ENCODE peak calls at places on chromosome 11, in ten cellular contexts. Q is A549, N is ELF-1, D is posterior vena cava, X is OCI-M1, J is foreskin fibroblast, L is DMS153, A is left colon, O is dermis blood vessel endothelial cell, G is GM18507. H is an unnamed sample.

GRCh38 chr11:111045408-111045806 is 200.1 kb upstream of the POU2AF2 start:
- DNase-seq in Q (no peak), N (no peak), D (no peak), X (no peak), J (peak), L (no peak), A (no peak), O (no peak), G (no peak), H (no peak)

GRCh38 chr11:31974737-31975136 is 116.1 kb upstream of the RCN1 start:
- DNase-seq in Q (no peak), N (no peak), D (no peak), X (no peak), J (peak), L (no peak), A (no peak), O (no peak), G (no peak), H (no peak)

GRCh38 chr11:70483077-70483861 is 84.9 kb downstream of the CTTN start:
- DNase-seq in Q (peak), N (peak), D (peak), X (peak), J (peak), L (no peak), A (peak), O (peak), G (peak), H (peak)

GRCh38 chr11:121741954-121742361 is 289.2 kb upstream of the SORL1-AS1 start:
- DNase-seq in Q (no peak), N (no peak), D (peak), X (no peak), J (peak), L (no peak), A (peak), O (no peak), G (no peak), H (peak)

GRCh38 chr11:111573821-111574249 is 28.4 kb upstream of the SIK2 start:
- DNase-seq in Q (no peak), N (no peak), D (no peak), X (peak), J (peak), L (no peak), A (no peak), O (no peak), G (no peak), H (no peak)

GRCh38 chr11:74025467-74026166 is 16.7 kb upstream of the UCP3 start:
- DNase-seq in Q (no peak), N (no peak), D (no peak), X (no peak), J (peak), L (no peak), A (no peak), O (peak), G (no peak), H (no peak)

GRCh38 chr11:18721576-18722292 is 4.3 kb downstream of the IGSF22 start:
- DNase-seq in Q (peak), N (peak), D (no peak), X (peak), J (peak), L (peak), A (peak), O (peak), G (peak), H (peak)

GRCh38 chr11:130042093-130042591 is 27.6 kb upstream of the APLP2 start:
- DNase-seq in Q (peak), N (no peak), D (no peak), X (no peak), J (peak), L (peak), A (no peak), O (peak), G (no peak), H (peak)

GRCh38 chr11:134678152-134678551 is 266.1 kb upstream of the B3GAT1 start:
- DNase-seq in Q (no peak), N (no peak), D (peak), X (no peak), J (no peak), L (no peak), A (no peak), O (no peak), G (no peak), H (no peak)

GRCh38 chr11:110251837-110252236 is 44.6 kb downstream of the RDX start:
- DNase-seq in Q (peak), N (no peak), D (no peak), X (peak), J (peak), L (peak), A (no peak), O (peak), G (no peak), H (no peak)

GRCh38 chr11:102347526-102348331 is 715 bp downstream of the BIRC2 start:
- DNase-seq in Q (no peak), N (peak), D (no peak), X (peak), J (peak), L (no peak), A (peak), O (peak), G (no peak), H (peak)

GRCh38 chr11:79514269-79514668 is 73.4 kb upstream of the TENM4 start:
- DNase-seq in Q (no peak), N (no peak), D (no peak), X (no peak), J (no peak), L (no peak), A (no peak), O (no peak), G (no peak), H (no peak)

GRCh38 chr11:85114786-85115185 is 512.4 kb downstream of the DLG2 start:
- DNase-seq in Q (no peak), N (no peak), D (no peak), X (no peak), J (peak), L (no peak), A (no peak), O (no peak), G (no peak), H (peak)

GRCh38 chr11:19398772-19399542 is 158.2 kb upstream of the E2F8 start:
- DNase-seq in Q (no peak), N (no peak), D (no peak), X (no peak), J (peak), L (no peak), A (no peak), O (no peak), G (no peak), H (no peak)

GRCh38 chr11:112523477-112523876 is 262.8 kb upstream of the PLET1 start:
- DNase-seq in Q (no peak), N (peak), D (no peak), X (peak), J (peak), L (peak), A (peak), O (no peak), G (no peak), H (no peak)

GRCh38 chr11:113345978-113346377 is 31.6 kb downstream of the TTC12 start:
- DNase-seq in Q (no peak), N (no peak), D (no peak), X (no peak), J (no peak), L (no peak), A (no peak), O (no peak), G (no peak), H (no peak)

GRCh38 chr11:67606477-67607295 is at the start of gene NDUFV1:
- DNase-seq in Q (peak), N (peak), D (peak), X (peak), J (peak), L (peak), A (peak), O (peak), G (peak), H (peak)

GRCh38 chr11:86218125-86219081 is 26.1 kb upstream of the EED start:
- DNase-seq in Q (peak), N (peak), D (peak), X (peak), J (peak), L (peak), A (peak), O (peak), G (no peak), H (peak)

GRCh38 chr11:76322593-76323341 is 58.2 kb downstream of the THAP12 start:
- DNase-seq in Q (no peak), N (peak), D (peak), X (no peak), J (no peak), L (no peak), A (no peak), O (no peak), G (no peak), H (no peak)

GRCh38 chr11:124762077-124762623 is at the start of gene ESAM:
- DNase-seq in Q (peak), N (no peak), D (peak), X (peak), J (no peak), L (no peak), A (peak), O (peak), G (peak), H (no peak)

GRCh38 chr11:2932850-2933251 is 3.6 kb upstream of the PHLDA2 start:
- DNase-seq in Q (no peak), N (no peak), D (peak), X (no peak), J (peak), L (no peak), A (no peak), O (peak), G (no peak), H (no peak)

GRCh38 chr11:45847908-45848316 is 637 bp downstream of the CRY2 start:
- DNase-seq in Q (peak), N (peak), D (peak), X (peak), J (peak), L (no peak), A (peak), O (peak), G (no peak), H (peak)

GRCh38 chr11:77141034-77141433 is 13.0 kb downstream of the MYO7A start:
- DNase-seq in Q (no peak), N (no peak), D (no peak), X (no peak), J (peak), L (peak), A (no peak), O (peak), G (no peak), H (no peak)

GRCh38 chr11:61762798-61763197 is 10.4 kb downstream of the MYRF start:
- DNase-seq in Q (no peak), N (no peak), D (no peak), X (no peak), J (no peak), L (no peak), A (no peak), O (no peak), G (no peak), H (no peak)

GRCh38 chr11:35267504-35267903 is 128.5 kb downstream of the CD44 start:
- DNase-seq in Q (no peak), N (no peak), D (no peak), X (no peak), J (peak), L (no peak), A (no peak), O (no peak), G (no peak), H (no peak)

GRCh38 chr11:31757245-31757835 is 53.8 kb downstream of the PAX6 start:
- DNase-seq in Q (no peak), N (no peak), D (no peak), X (no peak), J (peak), L (no peak), A (no peak), O (no peak), G (no peak), H (no peak)

GRCh38 chr11:64770120-64770519 is 8.2 kb downstream of the SF1 start:
- DNase-seq in Q (no peak), N (no peak), D (no peak), X (no peak), J (no peak), L (no peak), A (no peak), O (no peak), G (no peak), H (no peak)

GRCh38 chr11:119726585-119727522 is 2.1 kb downstream of the NECTIN1 start:
- DNase-seq in Q (no peak), N (peak), D (no peak), X (no peak), J (no peak), L (no peak), A (no peak), O (no peak), G (no peak), H (no peak)

GRCh38 chr11:83813296-83813695 is 527.1 kb upstream of the CCDC90B start:
- DNase-seq in Q (no peak), N (no peak), D (no peak), X (no peak), J (no peak), L (no peak), A (no peak), O (no peak), G (no peak), H (no peak)

GRCh38 chr11:129115652-129116585 is 76.2 kb downstream of the ARHGAP32 start:
- DNase-seq in Q (no peak), N (peak), D (no peak), X (no peak), J (peak), L (no peak), A (no peak), O (peak), G (no peak), H (peak)

H was measured in SK-MEL-5.